ENCODE peak calls at places on chromosomes 13 and 19, in four cellular contexts. J is HCEC 1CT, P is GM04503, H is T-helper 9 cell. R is an unnamed sample.

GRCh38 chr13:110284809-110285519 is 22.0 kb downstream of the COL4A1 start:
- DNase-seq in H (no peak), P (no peak), J (peak), R (no peak)

GRCh38 chr19:50300051-50300450 is 29.1 kb downstream of the KCNC3 start:
- DNase-seq in H (no peak), J (peak), P (no peak), R (no peak)

GRCh38 chr13:109383683-109384082 is 402.7 kb downstream of the IRS2 start:
- DNase-seq in J (peak), P (peak), H (no peak), R (peak)

GRCh38 chr13:102651892-102652291 is 43.0 kb downstream of the METTL21C start:
- DNase-seq in J (peak), P (peak), H (no peak), R (peak)

GRCh38 chr13:103130681-103131210 is 64.5 kb upstream of the SLC10A2 start:
- DNase-seq in J (no peak), P (no peak), H (no peak), R (peak)

GRCh38 chr13:71148391-71148790 is 718.6 kb downstream of the DACH1 start:
- DNase-seq in J (no peak), P (no peak), H (no peak), R (no peak)

GRCh38 chr19:15296353-15296752 is 36.0 kb downstream of the BRD4 start:
- DNase-seq in P (no peak), H (no peak), J (no peak), R (no peak)

GRCh38 chr13:53788286-53788685 is 759.7 kb downstream of the OLFM4 start:
- DNase-seq in J (no peak), H (no peak), P (no peak), R (no peak)

GRCh38 chr19:48724796-48725753 is 5.5 kb upstream of the MAMSTR start:
- DNase-seq in H (no peak), P (peak), J (peak), R (peak)

GRCh38 chr19:1270854-1271527 is 1.9 kb downstream of the CIRBP start:
- DNase-seq in J (no peak), P (no peak), H (no peak), R (no peak)

GRCh38 chr19:1161716-1162115 is 12.4 kb downstream of the SBNO2 start:
- DNase-seq in H (no peak), P (no peak), J (no peak), R (no peak)

GRCh38 chr13:35716186-35716585 is 239.7 kb upstream of the MAB21L1 start:
- DNase-seq in H (no peak), J (no peak), P (no peak), R (no peak)

GRCh38 chr13:78806457-78806856 is 147.5 kb upstream of the OBI1 start:
- DNase-seq in P (no peak), J (no peak), H (no peak), R (no peak)

GRCh38 chr19:3481241-3482090 is 1.1 kb upstream of the SMIM24 start:
- DNase-seq in J (no peak), P (no peak), H (no peak), R (no peak)

GRCh38 chr19:46025825-46026224 is 3.0 kb upstream of the PGLYRP1 start:
- DNase-seq in H (no peak), J (no peak), P (no peak), R (no peak)

GRCh38 chr19:46901701-46902401 is 41.1 kb downstream of the ARHGAP35 start:
- DNase-seq in H (no peak), P (no peak), J (no peak), R (no peak)

GRCh38 chr19:11096210-11096841 is 7.1 kb downstream of the LDLR start:
- DNase-seq in J (peak), P (no peak), H (no peak), R (peak)

GRCh38 chr19:50039968-50040367 is 14.2 kb downstream of the ZNF473 start:
- DNase-seq in H (no peak), J (no peak), P (no peak), R (no peak)

GRCh38 chr13:114130708-114131580 is 1.5 kb downstream of the RASA3 start:
- DNase-seq in P (peak), J (peak), H (peak), R (peak)

GRCh38 chr13:44197791-44198770 is 175.5 kb upstream of the SERP2 start:
- DNase-seq in H (no peak), P (no peak), J (no peak), R (peak)

GRCh38 chr13:84896128-84896527 is 903.1 kb downstream of the SLITRK6 start:
- DNase-seq in J (peak), P (no peak), H (peak), R (peak)

GRCh38 chr19:47284324-47284899 is 9.7 kb downstream of the INAFM1 start:
- DNase-seq in H (peak), J (peak), P (no peak), R (peak)

R was measured in LHCN-M2.